ENCODE peak calls at places on chromosome 10, in four cellular contexts. S is activated CD8-positive, alpha-beta T cell treated with anti-CD3 and anti-CD28 coated beads for 36 hours; Z is fibroblast of mammary gland; R is heart right ventricle. Q is an unnamed sample.
A peak's percentile ranks its signal among the peaks of the same experiment; 100 is the strongest.

GRCh38 chr10:71383972-71384687 is 12.6 kb upstream of the CDH23 start:
- DNase-seq in R (peak; percentile 79), Z (peak; percentile 30), S (peak; percentile 84), Q (peak; percentile 50)

GRCh38 chr10:30581779-30582380 is 47.7 kb downstream of the LYZL2 start:
- DNase-seq in Z (peak; percentile 61), S (peak; percentile 37), R (no peak), Q (no peak)

GRCh38 chr10:52438119-52438518 is 124.0 kb downstream of the DKK1 start:
- DNase-seq in S (no peak), R (no peak), Z (no peak), Q (no peak)

GRCh38 chr10:112235920-112236319 is 47.3 kb upstream of the TECTB start:
- DNase-seq in S (no peak), Z (no peak), R (no peak), Q (no peak)

GRCh38 chr10:22437620-22438588 is 92.6 kb downstream of the SPAG6 start:
- DNase-seq in S (peak; percentile 44), R (no peak), Z (no peak), Q (peak; percentile 7)

GRCh38 chr10:125060851-125061556 is 99.4 kb downstream of the CTBP2 start:
- DNase-seq in S (peak; percentile 66), Z (peak; percentile 78), R (peak; percentile 84), Q (no peak)

GRCh38 chr10:24784923-24785322 is 61.2 kb upstream of the ARHGAP21 start:
- DNase-seq in Z (no peak), R (no peak), S (no peak), Q (no peak)

GRCh38 chr10:21355591-21356011 is 169.9 kb downstream of the SKIDA1 start:
- DNase-seq in S (no peak), R (no peak), Z (no peak), Q (no peak)

GRCh38 chr10:71887767-71888166 is 36.7 kb upstream of the PSAP start:
- DNase-seq in R (no peak), S (no peak), Z (peak; percentile 39), Q (no peak)

GRCh38 chr10:22854935-22855421 is 72.9 kb upstream of the ARMC3 start:
- DNase-seq in S (no peak), R (no peak), Z (no peak), Q (no peak)

GRCh38 chr10:131822013-131822693 is 78.7 kb upstream of the PPP2R2D start:
- DNase-seq in R (no peak), S (no peak), Z (no peak), Q (no peak)

GRCh38 chr10:117666131-117666530 is 123.6 kb downstream of the EMX2 start:
- DNase-seq in Z (peak; percentile 59), S (no peak), R (no peak), Q (no peak)

GRCh38 chr10:52437205-52437646 is 123.1 kb downstream of the DKK1 start:
- DNase-seq in S (no peak), R (no peak), Z (no peak), Q (peak; percentile 85)

GRCh38 chr10:71282323-71282680 is 36.8 kb upstream of the SLC29A3 start:
- DNase-seq in R (no peak), Z (no peak), S (no peak), Q (no peak)

GRCh38 chr10:688621-689426 is 644 bp downstream of the DIP2C start:
- DNase-seq in S (no peak), Z (peak; percentile 50), R (peak; percentile 53), Q (no peak)

GRCh38 chr10:109721401-109722028 is 201.8 kb downstream of the XPNPEP1 start:
- DNase-seq in Z (no peak), S (no peak), R (no peak), Q (no peak)

GRCh38 chr10:102408728-102409603 is 9.6 kb downstream of the PSD start:
- DNase-seq in Z (no peak), S (peak; percentile 91), R (no peak), Q (no peak)

GRCh38 chr10:33965795-33966581 is 631.5 kb upstream of the NRP1 start:
- DNase-seq in S (no peak), Z (no peak), R (no peak), Q (peak; percentile 62)

DNA sequence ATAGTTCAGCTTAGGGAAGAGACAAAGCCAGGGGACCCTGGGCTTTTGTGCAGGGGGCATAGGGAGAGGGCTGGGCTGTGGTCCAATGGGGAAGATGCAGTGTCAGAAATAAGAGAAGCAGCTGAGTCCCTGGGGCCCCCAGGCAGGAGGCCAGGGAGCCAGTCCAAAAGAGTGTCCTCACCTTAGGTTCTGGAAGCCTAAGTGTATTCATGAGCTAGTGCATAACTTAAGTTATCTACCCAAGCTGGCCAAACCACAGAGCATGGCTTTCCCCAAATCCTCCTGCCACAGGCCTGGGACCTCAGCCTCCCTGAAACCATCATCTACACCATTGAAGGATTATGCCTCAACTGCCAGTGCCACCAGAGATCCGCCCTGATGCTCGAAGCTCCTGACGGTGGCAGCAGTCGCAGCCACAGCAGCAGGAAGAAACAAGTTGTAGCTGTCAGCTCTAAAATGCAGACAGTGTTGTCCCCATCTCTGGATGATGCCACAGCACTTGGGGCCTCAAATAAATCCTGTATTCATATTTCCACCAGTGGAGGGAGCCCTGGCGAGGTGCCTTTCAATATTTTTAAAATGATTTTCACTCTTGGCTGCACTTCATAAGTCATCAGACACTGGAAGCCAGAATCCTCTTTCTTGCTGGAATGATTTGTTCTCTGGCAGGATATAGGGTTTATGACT is 574.6 kb downstream of the GRID1 start:
- DNase-seq in R (no peak), Z (peak; percentile 14), S (peak; percentile 7), Q (no peak)
- TF ChIP-seq CTCF in R (peak; percentile 54), Z (peak; percentile 8), S (no peak), Q (no peak)

DNA sequence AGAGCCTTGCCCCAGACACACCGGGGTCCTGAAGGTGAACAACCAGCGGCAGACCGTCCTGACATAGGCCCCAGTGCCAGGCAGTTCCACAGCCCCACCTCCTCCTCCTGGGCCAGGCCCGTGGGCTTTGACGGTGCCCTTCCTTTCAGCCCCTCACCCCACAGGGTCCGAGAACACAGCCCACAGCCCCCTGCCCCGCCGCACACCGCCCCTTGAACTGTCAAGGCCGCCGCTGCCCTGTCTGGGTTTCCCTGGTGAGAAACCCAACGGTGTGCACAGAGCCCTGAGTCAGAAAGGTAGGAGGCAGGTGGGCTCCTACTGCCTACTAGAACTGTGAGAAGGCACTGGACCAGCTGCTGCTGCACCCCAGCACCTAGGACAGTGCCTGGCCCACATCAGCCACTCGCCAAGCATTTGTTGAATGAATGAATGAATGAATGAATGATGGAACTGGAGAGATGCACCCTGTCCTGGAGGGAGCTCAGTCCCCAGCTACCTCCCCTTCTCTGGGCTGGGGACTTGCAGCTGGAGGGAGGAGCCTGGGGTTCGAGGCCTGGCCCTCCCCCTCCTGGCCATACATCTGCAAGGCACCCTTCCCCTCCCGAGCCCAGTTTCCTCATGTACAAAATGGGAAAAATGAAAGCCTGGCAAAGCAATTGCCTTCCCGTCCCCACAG is 117.9 kb downstream of the SLIT1 start:
- DNase-seq in Z (no peak), S (no peak), R (no peak), Q (no peak)
- TF ChIP-seq CTCF in Z (no peak), S (no peak), R (no peak), Q (no peak)

GRCh38 chr10:69317175-69318086 is 39.1 kb downstream of the HK1 start:
- DNase-seq in Z (no peak), R (no peak), S (peak; percentile 78), Q (no peak)
- TF ChIP-seq CTCF in Z (no peak), R (no peak), S (no peak), Q (no peak)

GRCh38 chr10:11750420-11750819 is 8.2 kb downstream of the ECHDC3 start:
- DNase-seq in Z (no peak), S (no peak), R (no peak), Q (peak; percentile 35)
- TF ChIP-seq CTCF in Z (no peak), S (no peak), R (no peak), Q (no peak)

DNA sequence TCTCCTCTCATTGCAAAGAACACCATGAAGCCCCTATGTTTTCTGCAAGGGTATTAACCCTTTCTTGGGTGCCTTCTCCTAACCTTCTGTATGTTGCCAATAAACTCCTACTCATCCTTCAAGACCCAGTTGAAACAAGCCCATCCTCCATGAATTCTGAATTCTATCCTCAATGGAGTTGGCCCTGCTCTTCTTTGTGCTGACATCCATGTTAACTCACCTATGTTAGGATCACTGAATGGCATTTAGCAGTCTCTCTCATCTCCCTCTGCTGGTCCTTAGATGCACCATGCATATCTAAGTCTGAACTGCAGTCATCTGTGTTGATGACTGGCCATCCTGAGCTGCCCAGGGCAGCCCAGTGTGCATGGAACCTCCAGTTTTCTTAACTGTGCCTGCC is 129.8 kb downstream of the BUB3 start:
- DNase-seq in Z (no peak), S (no peak), R (no peak), Q (no peak)
- TF ChIP-seq CTCF in Z (peak; percentile 5), S (no peak), R (no peak), Q (no peak)

DNA sequence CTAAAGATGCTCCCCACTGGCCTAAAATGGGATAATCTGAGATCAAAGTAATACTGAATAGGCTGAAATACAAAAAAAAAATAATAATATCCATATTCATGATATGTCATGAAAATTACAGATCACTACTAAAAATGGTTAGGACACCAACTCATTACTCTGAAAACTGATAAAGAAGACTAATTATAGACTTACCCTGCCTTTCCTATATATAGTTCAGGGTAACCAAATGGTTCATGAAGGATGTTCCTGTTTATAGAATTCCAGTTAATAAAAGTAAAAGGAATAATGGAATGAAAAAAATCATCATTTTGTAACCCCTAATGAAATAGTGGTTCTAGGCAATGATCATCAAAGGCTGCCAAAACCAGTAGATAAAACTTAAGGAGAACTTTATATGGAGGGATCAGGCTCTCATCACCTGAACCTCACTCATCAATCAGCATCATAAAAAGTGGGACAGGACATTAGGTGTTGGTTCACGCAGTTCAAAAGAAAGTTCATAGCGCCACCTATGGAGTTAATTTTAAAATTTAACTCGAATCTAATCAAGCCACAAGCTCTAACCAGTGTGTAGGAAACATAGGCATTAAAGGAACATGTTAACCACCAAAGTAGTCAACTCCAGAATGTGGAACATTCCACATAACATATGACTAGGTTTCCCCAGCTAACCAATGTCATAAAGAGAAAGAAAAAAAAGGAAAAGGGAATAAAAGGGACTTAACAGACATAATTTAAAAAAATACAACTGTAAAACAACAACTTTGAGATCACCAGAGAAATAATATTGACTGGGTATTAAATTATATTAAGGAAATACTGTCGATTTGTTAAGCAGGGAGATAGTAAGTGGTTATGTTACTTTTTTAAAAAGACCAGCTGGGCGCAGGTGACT is 35.7 kb downstream of the P4HA1 start:
- DNase-seq in S (no peak), Z (peak; percentile 43), R (no peak), Q (peak; percentile 73)
- TF ChIP-seq CTCF in S (peak; percentile 66), Z (peak; percentile 42), R (peak; percentile 54), Q (peak; percentile 53)

Q was measured in MM.1S.